ENCODE peak calls at places on chromosomes 3 and 15, in seven cellular contexts. V is tibial artery, M is fibroblast of lung, S is heart left ventricle, G is PC-3, U is K562, W is PC-9. Z is an unnamed sample.
A peak's percentile ranks its signal among the peaks of the same experiment; 100 is the strongest.

GRCh38 chr3:117252208-117252607 is 542.6 kb downstream of the TUSC7 start:
- DNase-seq in W (peak; percentile 39), S (no peak), G (peak; percentile 55), V (no peak), M (peak; percentile 29), U (no peak), Z (no peak)

GRCh38 chr3:99774467-99774866 is 43.2 kb upstream of the CMSS1 start:
- DNase-seq in V (no peak), S (no peak), M (peak; percentile 90), G (peak; percentile 72), U (no peak), W (no peak), Z (peak; percentile 9)

GRCh38 chr3:138938877-138939562 is 7.9 kb downstream of the FOXL2 start:
- DNase-seq in S (no peak), G (no peak), V (no peak), M (no peak), W (no peak), U (no peak), Z (no peak)

GRCh38 chr3:50550079-50550736 is 17.3 kb downstream of the C3orf18 start:
- DNase-seq in G (peak; percentile 71), S (peak; percentile 49), U (peak; percentile 69), V (peak; percentile 43), M (no peak), W (no peak), Z (no peak)

GRCh38 chr3:29186131-29186599 is 94.7 kb upstream of the RBMS3 start:
- DNase-seq in W (no peak), U (no peak), V (no peak), S (no peak), G (peak; percentile 97), M (peak; percentile 99), Z (no peak)

GRCh38 chr3:183698318-183698731 is 728 bp downstream of the YEATS2 start:
- DNase-seq in V (no peak), S (peak; percentile 39), U (peak; percentile 35), M (peak; percentile 36), G (peak; percentile 30), W (peak; percentile 64), Z (no peak)

GRCh38 chr15:39204031-39204430 is 376.8 kb upstream of the THBS1 start:
- DNase-seq in M (peak; percentile 51), V (no peak), U (no peak), G (peak; percentile 37), W (no peak), S (no peak), Z (no peak)

GRCh38 chr3:159169828-159170227 is 368.0 kb downstream of the MFSD1 start:
- DNase-seq in V (no peak), G (peak; percentile 89), U (no peak), W (peak; percentile 79), M (peak; percentile 87), S (no peak), Z (no peak)

GRCh38 chr3:152688313-152688712 is 146.6 kb upstream of the P2RY1 start:
- DNase-seq in M (no peak), G (peak; percentile 46), W (no peak), S (no peak), U (no peak), V (no peak), Z (no peak)

GRCh38 chr3:100717063-100717462 is 7.8 kb downstream of the TFG start:
- DNase-seq in M (no peak), S (no peak), V (no peak), U (no peak), G (no peak), W (no peak), Z (no peak)

GRCh38 chr15:42012241-42012640 is 8.6 kb downstream of the PLA2G4E start:
- DNase-seq in W (peak; percentile 68), U (no peak), M (no peak), G (no peak), V (no peak), S (no peak), Z (no peak)

GRCh38 chr15:38944551-38944950 is 379.9 kb upstream of the RASGRP1 start:
- DNase-seq in M (no peak), U (no peak), V (no peak), S (no peak), W (peak; percentile 73), G (no peak), Z (no peak)

GRCh38 chr3:23944861-23945652 is at the start of gene NR1D2:
- DNase-seq in M (peak; percentile 77), G (peak; percentile 82), V (peak; percentile 76), U (peak; percentile 92), S (peak; percentile 90), W (peak; percentile 37), Z (peak; percentile 88)

GRCh38 chr3:117885046-117885445 is 1149.6 kb downstream of the IGSF11 start:
- DNase-seq in G (no peak), M (peak; percentile 43), W (no peak), S (no peak), U (no peak), V (peak; percentile 20), Z (peak; percentile 1)

GRCh38 chr3:66010348-66011097 is 28.2 kb downstream of the MAGI1 start:
- DNase-seq in G (peak; percentile 66), W (peak; percentile 62), S (no peak), V (no peak), M (no peak), U (no peak), Z (no peak)

GRCh38 chr15:80906159-80906775 is 83.4 kb downstream of the MESD start:
- DNase-seq in S (no peak), U (peak; percentile 18), M (peak; percentile 50), V (no peak), W (peak; percentile 84), G (peak; percentile 88), Z (no peak)

GRCh38 chr3:64440498-64440897 is 215.2 kb upstream of the PRICKLE2 start:
- DNase-seq in V (no peak), S (no peak), M (peak; percentile 94), W (peak; percentile 84), G (peak; percentile 53), U (no peak), Z (no peak)

GRCh38 chr15:51367322-51367976 is 26.0 kb downstream of the GLDN start:
- DNase-seq in U (no peak), M (peak; percentile 31), S (no peak), G (peak; percentile 75), V (no peak), W (no peak), Z (no peak)

GRCh38 chr15:92665100-92665555 is 9.6 kb upstream of the FAM174B start:
- DNase-seq in G (no peak), S (no peak), M (no peak), V (no peak), W (no peak), U (no peak), Z (no peak)

GRCh38 chr3:85387913-85388510 is 429.2 kb downstream of the CADM2 start:
- DNase-seq in M (no peak), U (no peak), G (no peak), S (no peak), V (no peak), W (no peak), Z (no peak)

GRCh38 chr3:147940846-147941245 is 531.7 kb downstream of the ZIC1 start:
- DNase-seq in W (no peak), M (no peak), U (no peak), V (no peak), S (no peak), G (no peak), Z (no peak)

GRCh38 chr15:77535845-77536244 is 96.9 kb downstream of the LINGO1 start:
- DNase-seq in S (peak; percentile 20), M (no peak), W (no peak), V (no peak), G (no peak), U (peak; percentile 32), Z (no peak)

GRCh38 chr3:192091831-192092230 is 630.9 kb downstream of the PYDC2 start:
- DNase-seq in W (no peak), M (peak; percentile 74), U (no peak), G (peak; percentile 17), S (no peak), V (no peak), Z (no peak)

GRCh38 chr3:131712662-131713061 is 209.9 kb upstream of the MRPL3 start:
- DNase-seq in W (no peak), V (no peak), M (no peak), U (no peak), G (no peak), S (no peak), Z (no peak)

GRCh38 chr3:123098411-123099330 is 31.8 kb downstream of the PDIA5 start:
- DNase-seq in U (no peak), W (no peak), M (peak; percentile 63), G (no peak), S (no peak), V (no peak), Z (no peak)

GRCh38 chr3:62445267-62445666 is 71.9 kb upstream of the FEZF2 start:
- DNase-seq in S (no peak), W (no peak), G (no peak), U (no peak), V (no peak), M (peak; percentile 23), Z (no peak)

GRCh38 chr15:51046799-51047449 is 47.8 kb downstream of the TNFAIP8L3 start:
- DNase-seq in V (no peak), W (no peak), U (no peak), S (no peak), M (peak; percentile 44), G (peak; percentile 29), Z (no peak)

GRCh38 chr15:89068325-89068784 is 19.9 kb upstream of the ABHD2 start:
- DNase-seq in W (no peak), G (peak; percentile 65), U (peak; percentile 54), V (no peak), M (peak; percentile 99), S (peak; percentile 58), Z (peak; percentile 59)
- TF ChIP-seq CTCF in W (no peak), G (no peak), U (no peak), V (no peak), M (no peak), S (no peak), Z (no peak)

GRCh38 chr15:56640549-56640948 is 92.8 kb downstream of the ZNF280D start:
- DNase-seq in W (no peak), S (no peak), U (no peak), G (no peak), V (no peak), M (no peak), Z (no peak)
- H3K27me3 ChIP-seq in W (no peaks in the 10 kb centered on the region), S (no peaks in the 10 kb centered on the region), U (no peaks in the 10 kb centered on the region), G (no peaks in the 10 kb centered on the region), V (no peaks in the 10 kb centered on the region), M (no peaks in the 10 kb centered on the region), Z (no peaks in the 10 kb centered on the region)

GRCh38 chr3:127254730-127255129 is 33.1 kb downstream of the PRR20G start:
- DNase-seq in W (no peak), V (no peak), M (no peak), S (no peak), U (peak; percentile 19), G (peak; percentile 38), Z (no peak)
- TF ChIP-seq CTCF in W (peak; percentile 51), V (no peak), M (no peak), S (no peak), U (peak; percentile 36), G (peak; percentile 50), Z (peak; percentile 56)

DNA sequence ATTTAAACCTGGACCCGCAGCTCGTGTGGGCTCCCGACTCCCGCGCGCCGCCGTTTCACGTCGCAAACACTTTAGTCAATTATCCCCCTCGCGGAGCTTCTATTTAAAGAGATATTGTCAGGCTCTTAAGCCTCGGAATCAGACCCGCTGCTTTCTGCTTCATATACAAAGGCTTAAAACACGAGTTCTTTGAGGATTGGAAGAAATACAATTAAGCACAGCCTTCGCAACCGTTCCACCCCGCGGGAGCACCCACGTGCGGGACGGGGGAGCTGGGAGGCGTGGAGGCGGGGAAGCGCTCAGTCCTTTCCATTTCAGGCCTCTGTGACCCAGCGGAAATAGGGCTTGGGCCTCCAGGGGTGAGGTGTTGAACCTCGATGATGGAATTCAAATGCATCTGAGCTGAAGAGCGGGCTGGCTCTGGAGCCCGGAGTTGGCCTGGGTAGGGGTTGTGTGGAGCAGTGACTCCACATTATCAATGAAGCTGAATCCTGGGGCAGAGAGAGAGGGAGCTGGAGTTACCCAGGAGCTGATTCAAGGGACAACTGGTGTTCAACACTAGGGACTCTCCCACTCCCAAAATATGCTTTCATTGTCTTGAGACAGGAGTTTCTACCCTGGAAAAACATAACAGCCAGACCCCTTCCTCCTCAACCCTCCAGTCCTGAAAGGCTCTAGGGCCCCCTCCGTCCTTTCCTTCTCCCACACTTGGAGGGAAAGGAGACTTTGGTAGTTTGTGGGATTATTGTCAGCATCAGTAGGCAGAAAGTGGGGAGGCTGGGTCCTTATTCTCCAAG is 2.4 kb downstream of the ANKRD63 start:
- DNase-seq in U (no peak), S (peak; percentile 7), G (no peak), M (no peak), W (no peak), V (no peak), Z (no peak)
- H3K27me3 ChIP-seq in U (no peaks in the 10 kb centered on the region), S (peaks cover 38% of the 10 kb centered on the region), G (no peaks in the 10 kb centered on the region), M (peaks cover 56% of the 10 kb centered on the region), W (no peaks in the 10 kb centered on the region), V (peaks cover 6% of the 10 kb centered on the region), Z (no peaks in the 10 kb centered on the region)

Z was measured in GM06990.